ENCODE peak calls at places on chromosomes 11 and 22, in five cellular contexts. I, B, P, K and F are unnamed samples.

GRCh38 chr11:95567685-95568084 is 221.9 kb downstream of the FAM76B start:
- DNase-seq in B (no peak), P (peak), K (no peak), I (no peak), F (no peak)

GRCh38 chr11:118415739-118416068 is 14.3 kb downstream of the ATP5MG start:
- DNase-seq in K (no peak), I (peak), B (peak), P (peak), F (no peak)

GRCh38 chr11:20097319-20098221 is 62.7 kb downstream of the DBX1 start:
- DNase-seq in I (no peak), K (no peak), B (peak), P (peak), F (no peak)

GRCh38 chr22:29517215-29517908 is 36.2 kb downstream of the THOC5 start:
- DNase-seq in B (no peak), K (no peak), I (no peak), P (no peak), F (no peak)

GRCh38 chr11:116422976-116423375 is 349.8 kb downstream of the BUD13 start:
- DNase-seq in P (no peak), K (no peak), B (no peak), I (no peak), F (peak)

GRCh38 chr11:45924036-45924915 is 1.8 kb downstream of the LARGE2 start:
- DNase-seq in P (no peak), K (no peak), B (no peak), I (no peak), F (no peak)

GRCh38 chr11:1573077-1573846 is 1.2 kb upstream of the DUSP8 start:
- DNase-seq in P (no peak), I (no peak), B (peak), K (no peak), F (peak)

GRCh38 chr11:50174189-50174588 is 141.5 kb downstream of the OR4C45 start:
- DNase-seq in K (no peak), B (no peak), P (peak), I (no peak), F (no peak)

GRCh38 chr11:24400059-24400665 is 96.7 kb upstream of the LUZP2 start:
- DNase-seq in I (no peak), K (no peak), B (no peak), P (no peak), F (no peak)

GRCh38 chr11:96331556-96332168 is 11.3 kb downstream of the MAML2 start:
- DNase-seq in P (no peak), B (no peak), I (no peak), K (no peak), F (no peak)